ENCODE peak calls at places on chromosomes 16 and 17, in nine cellular contexts. D, Z, Q, J, U, O, R, C and M are unnamed samples.

GRCh38 chr17:15171433-15172047 is 93.6 kb downstream of the PMP22 start:
- DNase-seq in D (peak), O (no peak), R (peak), Q (peak), Z (peak), C (peak), J (peak), U (peak), M (no peak)

GRCh38 chr17:34420900-34421299 is 57.9 kb upstream of the CCL1 start:
- DNase-seq in J (no peak), D (no peak), U (no peak), Q (no peak), O (no peak), Z (no peak), C (no peak), R (no peak), M (no peak)

GRCh38 chr17:77607606-77608005 is 350.9 kb upstream of the TNRC6C start:
- DNase-seq in O (no peak), Z (no peak), C (no peak), R (no peak), D (no peak), Q (no peak), J (no peak), U (no peak), M (peak)

GRCh38 chr16:70725024-70725911 is 39.4 kb upstream of the MTSS2 start:
- DNase-seq in D (no peak), Z (no peak), O (no peak), Q (no peak), R (no peak), U (no peak), C (peak), J (no peak), M (no peak)

GRCh38 chr17:77325537-77325825 is 184.7 kb downstream of the SEC14L1 start:
- DNase-seq in J (no peak), C (no peak), O (no peak), U (no peak), D (no peak), Z (no peak), Q (no peak), R (no peak), M (no peak)

GRCh38 chr17:58575511-58575910 is 61.1 kb upstream of the MTMR4 start:
- DNase-seq in Z (no peak), Q (no peak), C (no peak), U (peak), O (no peak), J (no peak), D (no peak), R (no peak), M (no peak)

GRCh38 chr17:58245428-58246103 is 7.2 kb downstream of the LPO start:
- DNase-seq in Z (no peak), D (no peak), J (no peak), U (no peak), O (no peak), Q (no peak), C (no peak), R (no peak), M (no peak)

GRCh38 chr16:80317132-80318098 is 223.4 kb upstream of the DYNLRB2 start:
- DNase-seq in J (no peak), O (no peak), R (no peak), D (no peak), U (no peak), Q (no peak), C (no peak), Z (peak), M (no peak)

GRCh38 chr17:50028207-50029120 is 27.4 kb upstream of the ITGA3 start:
- DNase-seq in D (no peak), R (no peak), O (no peak), J (peak), U (no peak), Q (no peak), Z (peak), C (peak), M (peak)

GRCh38 chr17:14306602-14307001 is 5.7 kb downstream of the HS3ST3B1 start:
- DNase-seq in J (no peak), Q (no peak), D (no peak), C (no peak), Z (no peak), O (no peak), U (no peak), R (no peak), M (no peak)

GRCh38 chr17:62966426-62967110 is 533 bp downstream of the TANC2 start:
- DNase-seq in Q (peak), U (no peak), J (peak), Z (peak), C (peak), D (no peak), O (peak), R (peak), M (no peak)

GRCh38 chr17:66540131-66540781 is 237.8 kb downstream of the PRKCA start:
- DNase-seq in D (no peak), J (peak), Q (no peak), O (no peak), Z (peak), R (no peak), C (peak), U (no peak), M (no peak)

GRCh38 chr17:2693561-2694380 is 17.8 kb downstream of the CLUH start:
- DNase-seq in U (no peak), R (peak), J (no peak), O (no peak), Q (no peak), C (peak), Z (no peak), D (no peak), M (peak)

GRCh38 chr16:25751230-25751629 is 59.5 kb downstream of the HS3ST4 start:
- DNase-seq in Q (no peak), O (no peak), R (no peak), Z (no peak), C (no peak), J (no peak), D (no peak), U (no peak), M (no peak)

GRCh38 chr17:33523577-33523981 is 230.5 kb upstream of the ASIC2 start:
- DNase-seq in U (no peak), C (peak), Q (no peak), R (peak), Z (peak), J (peak), O (no peak), D (no peak), M (no peak)

GRCh38 chr17:1744551-1745512 is 2.2 kb downstream of the SERPINF2 start:
- DNase-seq in U (no peak), C (peak), R (no peak), D (no peak), Q (no peak), Z (no peak), J (no peak), O (no peak), M (no peak)

DNA sequence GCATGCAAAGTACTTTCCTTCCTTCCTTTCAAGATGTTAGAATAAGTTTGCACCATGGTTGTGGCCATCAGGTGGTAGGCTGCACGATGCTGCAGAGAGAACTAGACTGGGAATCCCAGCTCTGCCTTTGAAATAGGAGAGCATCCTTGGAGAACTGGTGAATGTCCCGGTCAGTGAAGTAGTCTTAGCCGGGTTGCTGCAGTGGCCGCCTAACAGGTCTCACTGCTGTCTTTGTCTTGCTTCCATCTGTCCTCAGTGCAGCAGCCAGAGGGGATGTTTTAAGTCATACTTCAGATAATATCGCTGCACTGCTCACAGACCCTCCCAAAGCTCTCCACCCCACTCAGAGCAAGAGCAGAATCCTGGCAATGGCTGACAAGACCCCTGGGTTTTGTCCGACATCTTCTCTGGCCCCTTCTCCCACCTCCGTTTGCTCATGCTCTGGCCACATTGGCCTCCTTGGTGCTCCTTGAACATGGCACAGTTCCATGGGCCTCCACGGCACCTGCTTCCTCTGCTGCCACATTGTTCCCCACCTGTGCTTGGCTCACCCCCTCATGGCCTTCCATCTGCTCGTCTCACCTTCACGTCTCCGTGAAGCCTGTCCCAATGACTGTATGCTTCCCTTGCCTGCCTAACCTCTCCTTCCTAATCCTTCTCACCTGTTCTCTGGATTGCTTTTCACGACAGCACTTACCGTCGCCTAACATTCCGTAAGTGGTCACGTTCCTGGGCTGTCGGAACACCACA is 439.8 kb downstream of the UTP18 start:
- DNase-seq in R (no peak), J (no peak), O (no peak), C (no peak), Q (no peak), D (no peak), Z (no peak), U (no peak), M (no peak)
- H3K27ac ChIP-seq in R (no peak), J (no peak), O (no peak), C (no peak), Q (no peak), D (no peak), Z (no peak), U (no peak), M (no peak)

DNA sequence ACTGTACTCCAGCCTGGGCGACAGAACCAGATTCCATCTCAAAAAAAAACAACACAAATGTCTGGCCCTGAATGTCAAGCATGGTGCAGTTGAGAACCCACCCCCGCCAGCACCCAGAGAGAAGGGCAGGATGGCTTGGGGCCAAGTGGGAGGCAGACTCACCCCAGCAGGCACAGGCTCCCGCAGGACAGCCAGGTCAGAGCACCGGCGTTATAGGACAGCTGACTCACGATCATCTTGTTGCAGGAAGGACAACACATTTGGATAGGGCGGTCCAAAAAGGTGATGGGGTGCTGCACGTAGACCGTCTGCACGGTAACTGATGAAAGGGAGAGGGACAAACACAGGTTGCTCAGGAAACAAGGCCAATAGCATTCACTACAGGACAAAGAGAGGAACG is 33.3 kb downstream of the LITAF start:
- DNase-seq in D (no peak), C (no peak), Z (no peak), Q (no peak), O (no peak), U (no peak), J (no peak), R (no peak), M (no peak)
- H3K27ac ChIP-seq in D (no peak), C (peak), Z (no peak), Q (no peak), O (no peak), U (no peak), J (no peak), R (no peak), M (no peak)

GRCh38 chr17:9456265-9456664 is 119.4 kb downstream of the STX8 start:
- DNase-seq in C (no peak), J (no peak), O (no peak), D (no peak), Z (no peak), R (peak), U (no peak), Q (no peak), M (no peak)
- H3K27ac ChIP-seq in C (no peak), J (no peak), O (no peak), D (no peak), Z (no peak), R (no peak), U (no peak), Q (no peak), M (no peak)

DNA sequence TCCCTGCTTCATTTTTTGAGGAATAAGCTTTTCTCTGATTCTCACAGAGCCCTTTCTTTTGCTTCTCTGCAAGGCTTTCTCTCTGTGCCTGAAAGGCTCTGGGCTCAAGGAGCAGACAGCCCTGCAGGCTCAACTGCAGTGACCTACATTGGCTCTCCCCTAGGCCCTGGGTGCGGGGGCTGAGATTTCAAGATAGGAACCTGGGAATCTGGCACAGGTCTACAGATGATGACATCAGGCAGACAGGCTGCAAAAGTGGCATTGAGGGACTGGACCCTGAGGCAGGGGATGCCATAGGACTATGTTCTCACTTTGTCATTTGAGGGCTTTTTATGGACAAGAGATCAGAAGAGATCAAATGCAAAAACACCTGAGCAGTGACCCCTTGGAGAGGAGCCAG is 10.1 kb upstream of the NR1D1 start:
- DNase-seq in J (peak), R (no peak), C (peak), Q (no peak), U (no peak), O (no peak), D (no peak), Z (no peak), M (no peak)
- H3K27ac ChIP-seq in J (peak), R (peak), C (peak), Q (no peak), U (no peak), O (peak), D (no peak), Z (peak), M (peak)

GRCh38 chr16:49810769-49811315 is 45.1 kb downstream of the ZNF423 start:
- DNase-seq in U (no peak), O (no peak), D (no peak), Q (no peak), J (no peak), Z (no peak), R (no peak), C (no peak), M (no peak)
- H3K27ac ChIP-seq in U (no peak), O (no peak), D (no peak), Q (no peak), J (peak), Z (no peak), R (no peak), C (no peak), M (no peak)

GRCh38 chr16:27323781-27324561 is 10.2 kb downstream of the IL4R start:
- DNase-seq in Z (peak), J (no peak), Q (no peak), D (no peak), U (no peak), C (no peak), R (no peak), O (no peak), M (no peak)

GRCh38 chr16:27321013-27321960 is 7.5 kb downstream of the IL4R start:
- DNase-seq in C (no peak), Z (no peak), J (no peak), Q (no peak), O (no peak), R (no peak), D (no peak), U (no peak), M (no peak)

GRCh38 chr16:27324851-27325301 is 11.1 kb downstream of the IL4R start:
- DNase-seq in O (no peak), U (no peak), Z (peak), D (no peak), J (peak), R (no peak), Q (no peak), C (no peak), M (no peak)

GRCh38 chr16:27325736-27326135 is 12.0 kb downstream of the IL4R start:
- DNase-seq in O (no peak), J (no peak), D (no peak), Q (no peak), C (no peak), U (no peak), Z (peak), R (no peak), M (no peak)

GRCh38 chr16:27322858-27323780 is 9.3 kb downstream of the IL4R start:
- DNase-seq in J (no peak), Q (no peak), R (peak), Z (peak), O (no peak), U (no peak), C (no peak), D (no peak), M (peak)
- H3K27ac ChIP-seq in J (no peak), Q (no peak), R (peak), Z (no peak), O (no peak), U (no peak), C (peak), D (no peak), M (peak)

GRCh38 chr16:52558448-52558847 is 11.5 kb upstream of the TOX3 start:
- DNase-seq in O (no peak), J (no peak), R (no peak), C (no peak), U (no peak), Q (no peak), Z (no peak), D (no peak), M (no peak)
- H3K27ac ChIP-seq in O (no peak), J (no peak), R (peak), C (no peak), U (no peak), Q (no peak), Z (no peak), D (no peak), M (no peak)

DNA sequence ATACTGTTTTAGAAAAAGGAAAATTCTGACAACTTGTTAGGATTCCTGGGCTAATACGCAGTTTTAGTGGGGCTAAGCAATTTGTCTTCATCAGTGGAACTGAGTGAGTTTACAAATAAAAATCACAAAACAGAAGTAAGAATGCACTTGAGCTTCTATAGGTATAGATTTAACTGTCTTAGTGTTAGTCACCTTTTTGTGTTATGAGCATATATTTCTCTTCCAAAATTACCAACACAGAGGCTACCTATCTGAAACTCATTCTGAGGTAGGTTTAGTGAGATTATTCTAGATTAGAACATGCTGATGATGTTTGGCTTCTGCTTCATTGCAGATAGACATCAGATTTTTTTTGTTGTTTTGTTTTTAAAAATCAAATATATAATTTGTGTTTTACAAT is 23.2 kb downstream of the METTL9 start:
- DNase-seq in Q (no peak), C (no peak), D (no peak), O (no peak), Z (no peak), U (no peak), R (no peak), J (no peak), M (no peak)
- H3K27ac ChIP-seq in Q (no peak), C (no peak), D (no peak), O (no peak), Z (no peak), U (no peak), R (no peak), J (no peak), M (no peak)

GRCh38 chr17:17532991-17533390 is 36.8 kb upstream of the RASD1 start:
- DNase-seq in D (no peak), Q (no peak), J (no peak), O (no peak), Z (no peak), C (no peak), U (no peak), R (no peak), M (no peak)
- H3K27ac ChIP-seq in D (no peak), Q (no peak), J (no peak), O (no peak), Z (no peak), C (no peak), U (no peak), R (no peak), M (no peak)

GRCh38 chr16:11394593-11394960 is 49.3 kb downstream of the RMI2 start:
- DNase-seq in O (no peak), Z (no peak), U (no peak), D (no peak), R (no peak), Q (no peak), C (no peak), J (no peak), M (no peak)

GRCh38 chr16:11395949-11396240 is 50.6 kb downstream of the RMI2 start:
- DNase-seq in D (no peak), U (no peak), R (no peak), J (no peak), Z (no peak), Q (no peak), C (no peak), O (no peak), M (no peak)

GRCh38 chr16:11395008-11395948 is 50.0 kb downstream of the RMI2 start:
- DNase-seq in Q (no peak), O (no peak), Z (no peak), J (no peak), U (no peak), C (no peak), D (no peak), R (no peak), M (no peak)

GRCh38 chr16:11398136-11398535 is 52.9 kb downstream of the RMI2 start:
- DNase-seq in Z (no peak), C (no peak), J (no peak), R (no peak), Q (no peak), U (no peak), D (no peak), O (no peak), M (no peak)

GRCh38 chr16:11396241-11397048 is 51.2 kb downstream of the RMI2 start:
- DNase-seq in Q (peak), Z (peak), O (peak), C (peak), J (peak), D (no peak), U (no peak), R (peak), M (no peak)
- H3K27ac ChIP-seq in Q (no peak), Z (no peak), O (no peak), C (no peak), J (no peak), D (no peak), U (no peak), R (no peak), M (no peak)